ENCODE peak calls at places on chromosomes 1 and 21, in six cellular contexts. B, T, C, O, H and G are unnamed samples.

GRCh38 chr1:45394342-45394741 is 54.1 kb upstream of the MUTYH start:
- DNase-seq in H (no peak), B (no peak), O (no peak), T (no peak), C (no peak), G (no peak)

GRCh38 chr1:10401281-10401680 is 2.4 kb downstream of the PGD start:
- DNase-seq in O (no peak), B (no peak), H (no peak), T (peak; percentile 73), C (peak; percentile 66), G (no peak)

GRCh38 chr1:25922064-25922632 is 15.9 kb upstream of the STMN1 start:
- DNase-seq in H (no peak), B (no peak), T (no peak), C (no peak), O (no peak), G (no peak)

GRCh38 chr1:202349263-202349928 is 897 bp downstream of the PPP1R12B start:
- DNase-seq in T (peak; percentile 72), C (peak; percentile 78), H (peak; percentile 57), B (peak; percentile 19), O (no peak), G (peak; percentile 11)

GRCh38 chr21:38645282-38645681 is 147.0 kb upstream of the ERG start:
- DNase-seq in H (no peak), C (peak; percentile 98), T (peak; percentile 94), O (no peak), B (no peak), G (peak; percentile 52)

GRCh38 chr1:27003745-27004470 is 8.7 kb downstream of the TENT5B start:
- DNase-seq in H (no peak), B (no peak), O (no peak), C (no peak), T (no peak), G (no peak)

GRCh38 chr1:65170511-65171142 is 22.6 kb downstream of the AK4 start:
- DNase-seq in O (no peak), B (no peak), H (no peak), T (peak; percentile 73), C (peak; percentile 38), G (no peak)

GRCh38 chr1:31535561-31535960 is 40.8 kb upstream of the TINAGL1 start:
- DNase-seq in B (no peak), C (peak; percentile 35), H (no peak), O (no peak), T (no peak), G (no peak)

GRCh38 chr1:93448292-93448982 is 519 bp downstream of the FNBP1L start:
- DNase-seq in H (peak; percentile 27), B (peak; percentile 16), T (no peak), C (peak; percentile 57), O (no peak), G (no peak)

GRCh38 chr1:204751883-204752687 is 66.5 kb upstream of the LRRN2 start:
- DNase-seq in T (no peak), H (peak; percentile 85), C (no peak), B (no peak), O (no peak), G (no peak)

GRCh38 chr1:38858833-38859560 is 575 bp downstream of the RRAGC start:
- DNase-seq in H (peak; percentile 18), O (peak; percentile 72), B (peak; percentile 56), C (peak; percentile 89), T (peak; percentile 80), G (no peak)

GRCh38 chr1:240044620-240045019 is 47.1 kb upstream of the FMN2 start:
- DNase-seq in B (no peak), C (peak; percentile 76), H (no peak), O (no peak), T (no peak), G (peak; percentile 28)

GRCh38 chr1:19317126-19317910 is 5.2 kb downstream of the SLC66A1 start:
- DNase-seq in C (no peak), T (no peak), B (no peak), H (no peak), O (no peak), G (no peak)

GRCh38 chr1:10211805-10212405 is 1.5 kb downstream of the KIF1B start:
- DNase-seq in B (peak; percentile 75), C (no peak), O (peak; percentile 12), T (peak; percentile 66), H (peak; percentile 23), G (no peak)

GRCh38 chr1:98429851-98430496 is 231.5 kb upstream of the SNX7 start:
- DNase-seq in T (no peak), O (no peak), H (no peak), C (no peak), B (no peak), G (no peak)

GRCh38 chr1:43975249-43975961 is 645 bp downstream of the ATP6V0B start:
- DNase-seq in H (no peak), B (peak; percentile 55), O (peak; percentile 36), T (peak; percentile 39), C (peak; percentile 67), G (no peak)

GRCh38 chr1:157978547-157979403 is 14.7 kb upstream of the KIRREL1 start:
- DNase-seq in H (no peak), T (no peak), O (no peak), B (no peak), C (no peak), G (no peak)

GRCh38 chr1:69739181-69739580 is 171.5 kb downstream of the LRRC7 start:
- DNase-seq in B (no peak), C (no peak), T (peak; percentile 6), O (no peak), H (no peak), G (no peak)

GRCh38 chr1:172678990-172679772 is 20.3 kb downstream of the FASLG start:
- DNase-seq in B (no peak), C (no peak), O (no peak), H (no peak), T (no peak), G (no peak)

GRCh38 chr1:67684526-67685066 is 405 bp upstream of the GADD45A start:
- DNase-seq in H (no peak), C (no peak), B (no peak), O (no peak), T (no peak), G (no peak)

GRCh38 chr1:245310605-245311531 is 156.1 kb downstream of the KIF26B start:
- DNase-seq in T (no peak), C (peak; percentile 58), B (no peak), O (no peak), H (no peak), G (no peak)

GRCh38 chr1:236070753-236071152 is 5.9 kb upstream of the NID1 start:
- DNase-seq in T (no peak), C (no peak), O (no peak), H (no peak), B (no peak), G (no peak)

GRCh38 chr1:231958448-231958847 is 331.9 kb downstream of the DISC1 start:
- DNase-seq in H (no peak), C (peak; percentile 58), O (no peak), T (no peak), B (no peak), G (peak; percentile 46)

GRCh38 chr21:21688877-21689276 is 690.7 kb downstream of the NCAM2 start:
- DNase-seq in B (no peak), T (peak; percentile 38), C (peak; percentile 53), O (no peak), H (no peak), G (no peak)

GRCh38 chr1:43056981-43057391 is 98.3 kb upstream of the SLC2A1 start:
- DNase-seq in T (no peak), B (no peak), O (no peak), C (peak; percentile 41), H (no peak), G (no peak)

GRCh38 chr1:246837418-246838117 is 94.2 kb downstream of the AHCTF1 start:
- DNase-seq in T (peak; percentile 23), H (peak; percentile 14), O (peak; percentile 5), C (no peak), B (no peak), G (no peak)

GRCh38 chr1:241376711-241377110 is 19.7 kb upstream of the RGS7 start:
- DNase-seq in C (no peak), B (no peak), T (no peak), O (no peak), H (no peak), G (no peak)